ENCODE peak calls at places on chromosomes 1 and 21, in five cellular contexts. One of them, this sample, is unnamed.

GRCh38 chr1:236039736-236040670 is 24.9 kb downstream of the NID1 start:
- DNase-seq in H1: no peak
- DNase-seq in A549: no peak
- DNase-seq in GM12878: no peak
- DNase-seq in K562: no peak
- DNase-seq in this sample: peak

GRCh38 chr1:167938083-167938482 is 1.2 kb upstream of the MPC2 start:
- DNase-seq in H1: no peak
- DNase-seq in A549: peak
- DNase-seq in GM12878: no peak
- DNase-seq in K562: no peak
- DNase-seq in this sample: peak

GRCh38 chr1:173134029-173134428 is 73.1 kb downstream of the TNFSF4 start:
- DNase-seq in H1: no peak
- DNase-seq in A549: no peak
- DNase-seq in GM12878: no peak
- DNase-seq in K562: no peak
- DNase-seq in this sample: no peak

GRCh38 chr1:161307230-161307768 is 2.5 kb downstream of the MPZ start:
- DNase-seq in H1: no peak
- DNase-seq in A549: peak
- DNase-seq in GM12878: no peak
- DNase-seq in K562: peak
- DNase-seq in this sample: peak

GRCh38 chr1:179971563-179972496 is 17.2 kb downstream of the CEP350 start:
- DNase-seq in H1: no peak
- DNase-seq in A549: no peak
- DNase-seq in GM12878: no peak
- DNase-seq in K562: peak
- DNase-seq in this sample: no peak

GRCh38 chr1:44650159-44650831 is 24.0 kb downstream of the TMEM53 start:
- DNase-seq in H1: no peak
- DNase-seq in A549: no peak
- DNase-seq in GM12878: no peak
- DNase-seq in K562: no peak
- DNase-seq in this sample: no peak

GRCh38 chr1:160004001-160004400 is 27.8 kb downstream of the PIGM start:
- DNase-seq in H1: no peak
- DNase-seq in A549: no peak
- DNase-seq in GM12878: no peak
- DNase-seq in K562: no peak
- DNase-seq in this sample: no peak

GRCh38 chr1:147337040-147337439 is 94.6 kb downstream of the CHD1L start:
- DNase-seq in H1: peak
- DNase-seq in A549: no peak
- DNase-seq in GM12878: no peak
- DNase-seq in K562: no peak
- DNase-seq in this sample: no peak

GRCh38 chr1:30404341-30404740 is 319.0 kb downstream of the MATN1 start:
- DNase-seq in H1: no peak
- DNase-seq in A549: no peak
- DNase-seq in GM12878: no peak
- DNase-seq in K562: no peak
- DNase-seq in this sample: no peak

GRCh38 chr1:96416111-96416595 is 305.4 kb upstream of the PTBP2 start:
- DNase-seq in H1: no peak
- DNase-seq in A549: no peak
- DNase-seq in GM12878: no peak
- DNase-seq in K562: no peak
- DNase-seq in this sample: no peak

GRCh38 chr21:42150458-42151085 is 68.4 kb upstream of the ABCG1 start:
- DNase-seq in H1: no peak
- DNase-seq in A549: no peak
- DNase-seq in GM12878: no peak
- DNase-seq in K562: no peak
- DNase-seq in this sample: no peak

GRCh38 chr21:44867464-44867863 is 6.0 kb downstream of the PTTG1IP start:
- DNase-seq in H1: no peak
- DNase-seq in A549: no peak
- DNase-seq in GM12878: no peak
- DNase-seq in K562: no peak
- DNase-seq in this sample: no peak

GRCh38 chr1:152072311-152072710 is 16.6 kb downstream of the TCHHL1 start:
- DNase-seq in H1: no peak
- DNase-seq in A549: no peak
- DNase-seq in GM12878: no peak
- DNase-seq in K562: no peak
- DNase-seq in this sample: no peak

GRCh38 chr1:9721606-9722377 is 70.3 kb downstream of the PIK3CD start:
- DNase-seq in H1: peak
- DNase-seq in A549: peak
- DNase-seq in GM12878: no peak
- DNase-seq in K562: peak
- DNase-seq in this sample: peak

GRCh38 chr1:115507256-115507589 is 134.5 kb upstream of the VANGL1 start:
- DNase-seq in H1: no peak
- DNase-seq in A549: peak
- DNase-seq in GM12878: no peak
- DNase-seq in K562: no peak
- DNase-seq in this sample: peak

GRCh38 chr1:229059671-229060079 is 211.2 kb upstream of the RAB4A start:
- DNase-seq in H1: no peak
- DNase-seq in A549: no peak
- DNase-seq in GM12878: no peak
- DNase-seq in K562: no peak
- DNase-seq in this sample: no peak

GRCh38 chr1:179017383-179018326 is 8.0 kb upstream of the FAM20B start:
- DNase-seq in H1: no peak
- DNase-seq in A549: peak
- DNase-seq in GM12878: no peak
- DNase-seq in K562: peak
- DNase-seq in this sample: peak

GRCh38 chr21:44462834-44463200 is 7.5 kb downstream of the LRRC3 start:
- DNase-seq in H1: no peak
- DNase-seq in A549: no peak
- DNase-seq in GM12878: no peak
- DNase-seq in K562: no peak
- DNase-seq in this sample: no peak

GRCh38 chr1:229624906-229625871 is 733 bp downstream of the TAF5L start:
- DNase-seq in H1: peak
- DNase-seq in A549: peak
- DNase-seq in GM12878: no peak
- DNase-seq in K562: peak
- DNase-seq in this sample: peak

GRCh38 chr1:6185635-6186382 is 5.7 kb upstream of the CHD5 start:
- DNase-seq in H1: no peak
- DNase-seq in A549: no peak
- DNase-seq in GM12878: no peak
- DNase-seq in K562: peak
- DNase-seq in this sample: peak

GRCh38 chr1:100710881-100711660 is 8.5 kb upstream of the VCAM1 start:
- DNase-seq in H1: no peak
- DNase-seq in A549: no peak
- DNase-seq in GM12878: no peak
- DNase-seq in K562: no peak
- DNase-seq in this sample: no peak

GRCh38 chr1:172090511-172090817 is 249.2 kb downstream of the DNM3 start:
- DNase-seq in H1: no peak
- DNase-seq in A549: no peak
- DNase-seq in GM12878: no peak
- DNase-seq in K562: no peak
- DNase-seq in this sample: no peak

GRCh38 chr1:31669786-31670582 is 25.3 kb upstream of the PEF1 start:
- DNase-seq in H1: no peak
- DNase-seq in A549: peak
- DNase-seq in GM12878: no peak
- DNase-seq in K562: peak
- DNase-seq in this sample: no peak

GRCh38 chr1:219085988-219086387 is 87.7 kb upstream of the LYPLAL1 start:
- DNase-seq in H1: no peak
- DNase-seq in A549: no peak
- DNase-seq in GM12878: no peak
- DNase-seq in K562: no peak
- DNase-seq in this sample: no peak
- TF ChIP-seq KDM1A in H1: no peak
- TF ChIP-seq KDM1A in A549: no peak
- TF ChIP-seq KDM1A in GM12878: no peak
- TF ChIP-seq KDM1A in K562: no peak
- TF ChIP-seq KDM1A in this sample: no peak

DNA sequence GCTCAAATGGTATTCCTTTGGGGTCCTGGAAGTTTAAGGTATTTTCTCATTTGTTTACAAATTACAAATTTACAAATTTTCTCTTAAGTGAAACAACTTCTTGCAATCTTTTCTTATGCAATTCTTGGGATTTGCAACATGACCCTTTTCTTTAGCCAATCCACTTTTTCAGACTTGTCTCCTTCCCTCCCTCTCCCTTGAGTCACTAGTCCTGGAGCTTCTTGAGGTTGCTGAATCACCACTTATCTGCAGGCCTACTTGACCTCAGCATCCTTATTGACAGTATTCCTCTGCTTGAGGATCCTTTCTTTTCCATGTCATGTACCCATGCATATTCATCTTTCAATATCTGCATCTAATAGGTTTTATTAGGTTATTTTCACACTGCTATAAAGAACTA is 302.8 kb upstream of the ADAMTS5 start:
- DNase-seq in H1: no peak
- DNase-seq in A549: no peak
- DNase-seq in GM12878: no peak
- DNase-seq in K562: no peak
- DNase-seq in this sample: no peak
- TF ChIP-seq KDM1A in H1: no peak
- TF ChIP-seq KDM1A in A549: no peak
- TF ChIP-seq KDM1A in GM12878: no peak
- TF ChIP-seq KDM1A in K562: no peak
- TF ChIP-seq KDM1A in this sample: no peak

GRCh38 chr1:215899901-215900300 is 332.8 kb downstream of the KCTD3 start:
- DNase-seq in H1: no peak
- DNase-seq in A549: no peak
- DNase-seq in GM12878: no peak
- DNase-seq in K562: no peak
- DNase-seq in this sample: no peak
- TF ChIP-seq KDM1A in H1: no peak
- TF ChIP-seq KDM1A in A549: no peak
- TF ChIP-seq KDM1A in GM12878: no peak
- TF ChIP-seq KDM1A in K562: no peak
- TF ChIP-seq KDM1A in this sample: no peak

GRCh38 chr1:205688171-205688570 is 7.9 kb upstream of the SLC45A3 start:
- DNase-seq in H1: no peak
- DNase-seq in A549: no peak
- DNase-seq in GM12878: no peak
- DNase-seq in K562: no peak
- DNase-seq in this sample: no peak

GRCh38 chr1:205692406-205692805 is 12.1 kb upstream of the SLC45A3 start:
- DNase-seq in H1: no peak
- DNase-seq in A549: no peak
- DNase-seq in GM12878: no peak
- DNase-seq in K562: no peak
- DNase-seq in this sample: no peak

GRCh38 chr1:205689479-205689878 is 9.2 kb upstream of the SLC45A3 start:
- DNase-seq in H1: no peak
- DNase-seq in A549: no peak
- DNase-seq in GM12878: no peak
- DNase-seq in K562: no peak
- DNase-seq in this sample: no peak

GRCh38 chr1:205688681-205689080 is 8.4 kb upstream of the SLC45A3 start:
- DNase-seq in H1: no peak
- DNase-seq in A549: no peak
- DNase-seq in GM12878: no peak
- DNase-seq in K562: no peak
- DNase-seq in this sample: no peak

DNA sequence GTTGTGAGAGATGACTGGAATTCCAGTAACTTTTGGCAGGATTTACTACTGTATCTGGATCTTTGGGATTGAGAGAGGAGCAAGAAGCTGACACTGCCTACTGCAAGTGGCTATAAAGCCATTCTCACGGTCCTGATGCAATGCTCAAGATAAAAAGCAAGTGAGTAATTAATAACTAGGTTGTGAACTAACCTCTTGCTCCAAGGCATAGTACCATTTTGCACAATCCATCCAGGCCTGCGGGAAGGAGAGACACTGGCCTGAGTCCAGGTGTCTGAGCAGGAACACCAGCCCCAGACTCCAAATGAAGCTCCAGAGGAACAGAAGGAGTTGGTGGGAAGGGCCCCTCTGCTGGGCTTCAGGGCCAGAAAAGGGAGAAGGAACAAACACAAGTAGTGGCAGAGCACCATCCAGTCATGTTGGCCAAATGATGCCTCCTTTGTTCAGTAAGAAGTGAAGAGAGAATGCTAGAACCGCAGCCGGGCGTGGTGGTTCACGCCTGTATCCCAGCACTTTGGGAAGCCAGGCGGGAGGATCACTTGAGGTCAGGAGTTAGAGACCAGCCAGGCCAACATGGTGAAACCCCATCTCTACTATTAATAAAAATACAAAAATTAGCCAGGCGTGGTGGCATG is 9.9 kb upstream of the SLC45A3 start:
- DNase-seq in H1: no peak
- DNase-seq in A549: no peak
- DNase-seq in GM12878: no peak
- DNase-seq in K562: no peak
- DNase-seq in this sample: no peak
- TF ChIP-seq KDM1A in H1: no peak
- TF ChIP-seq KDM1A in A549: no peak
- TF ChIP-seq KDM1A in GM12878: no peak
- TF ChIP-seq KDM1A in K562: no peak
- TF ChIP-seq KDM1A in this sample: no peak

This sample was measured in HepG2.